ENCODE peak calls at places on chromosomes 13 and 19, in ten cellular contexts. One of them, this sample, is unnamed.
A peak's percentile ranks its signal among the peaks of the same experiment; 100 is the strongest.

GRCh38 chr13:79482271-79482970 is 1.5 kb downstream of the NDFIP2 start:
- DNase-seq in keratinocyte: no peak
- DNase-seq in PC-9: no peak
- DNase-seq in left ventricle myocardium inferior: no peak
- DNase-seq in CD8-positive, alpha-beta T cell: no peak
- DNase-seq in AG04450: no peak
- DNase-seq in mucosa of descending colon: no peak
- DNase-seq in A549: no peak
- DNase-seq in DND-41: no peak
- DNase-seq in hepatocyte: peak; percentile 37
- DNase-seq in this sample: no peak

GRCh38 chr13:73874460-73874859 is 259.7 kb downstream of the KLF12 start:
- DNase-seq in PC-9: no peak
- DNase-seq in keratinocyte: no peak
- DNase-seq in AG04450: no peak
- DNase-seq in DND-41: no peak
- DNase-seq in hepatocyte: no peak
- DNase-seq in left ventricle myocardium inferior: no peak
- DNase-seq in A549: no peak
- DNase-seq in mucosa of descending colon: no peak
- DNase-seq in CD8-positive, alpha-beta T cell: no peak
- DNase-seq in this sample: no peak

GRCh38 chr13:41075034-41075433 is 13.7 kb downstream of the WBP4 start:
- DNase-seq in PC-9: peak; percentile 6
- DNase-seq in mucosa of descending colon: no peak
- DNase-seq in CD8-positive, alpha-beta T cell: peak; percentile 49
- DNase-seq in keratinocyte: no peak
- DNase-seq in DND-41: no peak
- DNase-seq in AG04450: no peak
- DNase-seq in A549: peak; percentile 16
- DNase-seq in left ventricle myocardium inferior: no peak
- DNase-seq in hepatocyte: peak; percentile 67
- DNase-seq in this sample: peak; percentile 66

GRCh38 chr19:40423938-40424337 is 1.9 kb downstream of the SERTAD1 start:
- DNase-seq in PC-9: no peak
- DNase-seq in left ventricle myocardium inferior: no peak
- DNase-seq in DND-41: no peak
- DNase-seq in A549: no peak
- DNase-seq in hepatocyte: no peak
- DNase-seq in keratinocyte: no peak
- DNase-seq in mucosa of descending colon: no peak
- DNase-seq in AG04450: no peak
- DNase-seq in CD8-positive, alpha-beta T cell: no peak
- DNase-seq in this sample: no peak

GRCh38 chr13:108705031-108705430 is 75.6 kb downstream of the MYO16 start:
- DNase-seq in DND-41: no peak
- DNase-seq in hepatocyte: peak; percentile 43
- DNase-seq in keratinocyte: no peak
- DNase-seq in A549: peak; percentile 11
- DNase-seq in AG04450: no peak
- DNase-seq in mucosa of descending colon: no peak
- DNase-seq in PC-9: no peak
- DNase-seq in CD8-positive, alpha-beta T cell: no peak
- DNase-seq in left ventricle myocardium inferior: no peak
- DNase-seq in this sample: no peak

GRCh38 chr19:13100031-13100588 is 2.5 kb downstream of the LYL1 start:
- DNase-seq in A549: no peak
- DNase-seq in PC-9: no peak
- DNase-seq in hepatocyte: no peak
- DNase-seq in keratinocyte: no peak
- DNase-seq in CD8-positive, alpha-beta T cell: peak; percentile 68
- DNase-seq in AG04450: no peak
- DNase-seq in left ventricle myocardium inferior: no peak
- DNase-seq in DND-41: peak; percentile 69
- DNase-seq in mucosa of descending colon: no peak
- DNase-seq in this sample: peak; percentile 35

GRCh38 chr19:55242517-55242916 is 14.0 kb upstream of the TMEM86B start:
- DNase-seq in AG04450: no peak
- DNase-seq in hepatocyte: no peak
- DNase-seq in left ventricle myocardium inferior: no peak
- DNase-seq in DND-41: no peak
- DNase-seq in keratinocyte: no peak
- DNase-seq in PC-9: no peak
- DNase-seq in A549: no peak
- DNase-seq in mucosa of descending colon: peak; percentile 8
- DNase-seq in CD8-positive, alpha-beta T cell: no peak
- DNase-seq in this sample: no peak

GRCh38 chr19:37943480-37943879 is 36.5 kb downstream of the SIPA1L3 start:
- DNase-seq in CD8-positive, alpha-beta T cell: no peak
- DNase-seq in DND-41: no peak
- DNase-seq in hepatocyte: peak; percentile 79
- DNase-seq in A549: no peak
- DNase-seq in PC-9: no peak
- DNase-seq in mucosa of descending colon: no peak
- DNase-seq in left ventricle myocardium inferior: no peak
- DNase-seq in AG04450: no peak
- DNase-seq in keratinocyte: no peak
- DNase-seq in this sample: no peak

GRCh38 chr19:12965017-12965811 is 4.2 kb upstream of the DAND5 start:
- DNase-seq in left ventricle myocardium inferior: peak; percentile 84
- DNase-seq in DND-41: peak; percentile 89
- DNase-seq in CD8-positive, alpha-beta T cell: peak; percentile 82
- DNase-seq in PC-9: peak; percentile 86
- DNase-seq in keratinocyte: no peak
- DNase-seq in mucosa of descending colon: peak; percentile 82
- DNase-seq in AG04450: no peak
- DNase-seq in hepatocyte: peak; percentile 85
- DNase-seq in A549: peak; percentile 53
- DNase-seq in this sample: peak; percentile 85

GRCh38 chr19:48644355-48644754 is 1.6 kb downstream of the CA11 start:
- DNase-seq in PC-9: no peak
- DNase-seq in hepatocyte: no peak
- DNase-seq in keratinocyte: no peak
- DNase-seq in AG04450: no peak
- DNase-seq in CD8-positive, alpha-beta T cell: no peak
- DNase-seq in left ventricle myocardium inferior: no peak
- DNase-seq in DND-41: no peak
- DNase-seq in A549: no peak
- DNase-seq in mucosa of descending colon: no peak
- DNase-seq in this sample: no peak

GRCh38 chr19:23056516-23056915 is 53.5 kb upstream of the ZNF728 start:
- DNase-seq in CD8-positive, alpha-beta T cell: no peak
- DNase-seq in hepatocyte: no peak
- DNase-seq in PC-9: no peak
- DNase-seq in keratinocyte: no peak
- DNase-seq in A549: no peak
- DNase-seq in left ventricle myocardium inferior: no peak
- DNase-seq in AG04450: no peak
- DNase-seq in mucosa of descending colon: no peak
- DNase-seq in DND-41: no peak
- DNase-seq in this sample: no peak
- H3K9me3 ChIP-seq in CD8-positive, alpha-beta T cell: no peaks in the 10 kb centered on the region
- H3K9me3 ChIP-seq in hepatocyte: no peaks in the 10 kb centered on the region
- H3K9me3 ChIP-seq in PC-9: no peaks in the 10 kb centered on the region
- H3K9me3 ChIP-seq in keratinocyte: peaks cover 10% of the 10 kb centered on the region
- H3K9me3 ChIP-seq in A549: peaks cover 55% of the 10 kb centered on the region
- H3K9me3 ChIP-seq in left ventricle myocardium inferior: no peaks in the 10 kb centered on the region
- H3K9me3 ChIP-seq in AG04450: peaks cover 17% of the 10 kb centered on the region
- H3K9me3 ChIP-seq in mucosa of descending colon: peaks cover 11% of the 10 kb centered on the region
- H3K9me3 ChIP-seq in DND-41: peaks cover 5% of the 10 kb centered on the region
- H3K9me3 ChIP-seq in this sample: no peaks in the 10 kb centered on the region

GRCh38 chr13:83672611-83673010 is 209.7 kb downstream of the SLITRK1 start:
- DNase-seq in PC-9: no peak
- DNase-seq in A549: no peak
- DNase-seq in CD8-positive, alpha-beta T cell: no peak
- DNase-seq in DND-41: no peak
- DNase-seq in AG04450: no peak
- DNase-seq in keratinocyte: no peak
- DNase-seq in left ventricle myocardium inferior: no peak
- DNase-seq in mucosa of descending colon: no peak
- DNase-seq in hepatocyte: no peak
- DNase-seq in this sample: no peak

GRCh38 chr13:83666126-83666525 is 216.1 kb downstream of the SLITRK1 start:
- DNase-seq in PC-9: no peak
- DNase-seq in A549: no peak
- DNase-seq in mucosa of descending colon: no peak
- DNase-seq in hepatocyte: no peak
- DNase-seq in CD8-positive, alpha-beta T cell: no peak
- DNase-seq in AG04450: no peak
- DNase-seq in left ventricle myocardium inferior: no peak
- DNase-seq in keratinocyte: no peak
- DNase-seq in DND-41: no peak
- DNase-seq in this sample: no peak

GRCh38 chr13:83667606-83668005 is 214.7 kb downstream of the SLITRK1 start:
- DNase-seq in mucosa of descending colon: no peak
- DNase-seq in PC-9: no peak
- DNase-seq in AG04450: no peak
- DNase-seq in keratinocyte: no peak
- DNase-seq in A549: no peak
- DNase-seq in hepatocyte: no peak
- DNase-seq in left ventricle myocardium inferior: no peak
- DNase-seq in CD8-positive, alpha-beta T cell: no peak
- DNase-seq in DND-41: no peak
- DNase-seq in this sample: no peak
- H3K9me3 ChIP-seq in mucosa of descending colon: peaks cover 41% of the 10 kb centered on the region
- H3K9me3 ChIP-seq in PC-9: no peaks in the 10 kb centered on the region
- H3K9me3 ChIP-seq in AG04450: no peaks in the 10 kb centered on the region
- H3K9me3 ChIP-seq in keratinocyte: no peaks in the 10 kb centered on the region
- H3K9me3 ChIP-seq in A549: no peaks in the 10 kb centered on the region
- H3K9me3 ChIP-seq in hepatocyte: no peaks in the 10 kb centered on the region
- H3K9me3 ChIP-seq in left ventricle myocardium inferior: no peaks in the 10 kb centered on the region
- H3K9me3 ChIP-seq in CD8-positive, alpha-beta T cell: no peaks in the 10 kb centered on the region
- H3K9me3 ChIP-seq in DND-41: peaks cover 2% of the 10 kb centered on the region
- H3K9me3 ChIP-seq in this sample: peaks cover 2% of the 10 kb centered on the region

GRCh38 chr13:24385902-24386301 is 76.5 kb downstream of the C1QTNF9 start:
- DNase-seq in mucosa of descending colon: no peak
- DNase-seq in AG04450: no peak
- DNase-seq in keratinocyte: no peak
- DNase-seq in left ventricle myocardium inferior: no peak
- DNase-seq in CD8-positive, alpha-beta T cell: no peak
- DNase-seq in A549: no peak
- DNase-seq in hepatocyte: no peak
- DNase-seq in PC-9: no peak
- DNase-seq in DND-41: no peak
- DNase-seq in this sample: no peak
- H3K9me3 ChIP-seq in mucosa of descending colon: no peaks in the 10 kb centered on the region
- H3K9me3 ChIP-seq in AG04450: no peaks in the 10 kb centered on the region
- H3K9me3 ChIP-seq in keratinocyte: no peaks in the 10 kb centered on the region
- H3K9me3 ChIP-seq in left ventricle myocardium inferior: no peaks in the 10 kb centered on the region
- H3K9me3 ChIP-seq in CD8-positive, alpha-beta T cell: no peaks in the 10 kb centered on the region
- H3K9me3 ChIP-seq in A549: no peaks in the 10 kb centered on the region
- H3K9me3 ChIP-seq in hepatocyte: no peaks in the 10 kb centered on the region
- H3K9me3 ChIP-seq in PC-9: no peaks in the 10 kb centered on the region
- H3K9me3 ChIP-seq in DND-41: no peaks in the 10 kb centered on the region
- H3K9me3 ChIP-seq in this sample: no peaks in the 10 kb centered on the region

GRCh38 chr13:39531646-39532045 is 71.3 kb downstream of the LHFPL6 start:
- DNase-seq in PC-9: no peak
- DNase-seq in A549: no peak
- DNase-seq in DND-41: no peak
- DNase-seq in hepatocyte: no peak
- DNase-seq in mucosa of descending colon: no peak
- DNase-seq in keratinocyte: no peak
- DNase-seq in CD8-positive, alpha-beta T cell: no peak
- DNase-seq in left ventricle myocardium inferior: no peak
- DNase-seq in AG04450: no peak
- DNase-seq in this sample: no peak
- H3K9me3 ChIP-seq in PC-9: peaks cover 10% of the 10 kb centered on the region
- H3K9me3 ChIP-seq in A549: no peaks in the 10 kb centered on the region
- H3K9me3 ChIP-seq in DND-41: no peaks in the 10 kb centered on the region
- H3K9me3 ChIP-seq in hepatocyte: no peaks in the 10 kb centered on the region
- H3K9me3 ChIP-seq in mucosa of descending colon: no peaks in the 10 kb centered on the region
- H3K9me3 ChIP-seq in keratinocyte: no peaks in the 10 kb centered on the region
- H3K9me3 ChIP-seq in CD8-positive, alpha-beta T cell: no peaks in the 10 kb centered on the region
- H3K9me3 ChIP-seq in left ventricle myocardium inferior: no peaks in the 10 kb centered on the region
- H3K9me3 ChIP-seq in AG04450: no peaks in the 10 kb centered on the region
- H3K9me3 ChIP-seq in this sample: no peaks in the 10 kb centered on the region

GRCh38 chr13:104597554-104598240 is 1531.5 kb upstream of the SLC10A2 start:
- DNase-seq in keratinocyte: no peak
- DNase-seq in DND-41: no peak
- DNase-seq in mucosa of descending colon: no peak
- DNase-seq in hepatocyte: peak; percentile 14
- DNase-seq in A549: no peak
- DNase-seq in PC-9: no peak
- DNase-seq in CD8-positive, alpha-beta T cell: no peak
- DNase-seq in left ventricle myocardium inferior: no peak
- DNase-seq in AG04450: no peak
- DNase-seq in this sample: no peak
- H3K9me3 ChIP-seq in keratinocyte: no peaks in the 10 kb centered on the region
- H3K9me3 ChIP-seq in DND-41: no peaks in the 10 kb centered on the region
- H3K9me3 ChIP-seq in mucosa of descending colon: no peaks in the 10 kb centered on the region
- H3K9me3 ChIP-seq in hepatocyte: no peaks in the 10 kb centered on the region
- H3K9me3 ChIP-seq in A549: no peaks in the 10 kb centered on the region
- H3K9me3 ChIP-seq in PC-9: no peaks in the 10 kb centered on the region
- H3K9me3 ChIP-seq in CD8-positive, alpha-beta T cell: no peaks in the 10 kb centered on the region
- H3K9me3 ChIP-seq in left ventricle myocardium inferior: no peaks in the 10 kb centered on the region
- H3K9me3 ChIP-seq in AG04450: no peaks in the 10 kb centered on the region
- H3K9me3 ChIP-seq in this sample: no peaks in the 10 kb centered on the region

This sample was measured in OCI-LY7.